ENCODE peak calls at places on chromosomes 4 and X, in nine cellular contexts. One of them, this sample, is unnamed.

GRCh38 chrX:21440911-21441310 is 66.7 kb downstream of the CNKSR2 start:
- DNase-seq in endodermal cell: no peak
- DNase-seq in NCI-H226: no peak
- DNase-seq in globus pallidus: no peak
- DNase-seq in activated naive CD4-positive, alpha-beta T cell treated with anti-CD3 and anti-CD28 coated beads for 36 hours: no peak
- DNase-seq in naive B cell: no peak
- DNase-seq in NCI-H1694: no peak
- DNase-seq in iPS-NIHi11: no peak
- DNase-seq in activated B cell treated with CpG ODN at 0.5 μM for 24 hours: no peak
- DNase-seq in this sample: no peak

GRCh38 chrX:111100191-111100590 is 4.2 kb downstream of the PAK3 start:
- DNase-seq in endodermal cell: peak
- DNase-seq in NCI-H226: no peak
- DNase-seq in globus pallidus: peak
- DNase-seq in activated naive CD4-positive, alpha-beta T cell treated with anti-CD3 and anti-CD28 coated beads for 36 hours: peak
- DNase-seq in naive B cell: no peak
- DNase-seq in NCI-H1694: peak
- DNase-seq in iPS-NIHi11: peak
- DNase-seq in activated B cell treated with CpG ODN at 0.5 μM for 24 hours: no peak
- DNase-seq in this sample: no peak

GRCh38 chr4:21512351-21512750 is 436.2 kb downstream of the KCNIP4 start:
- DNase-seq in endodermal cell: no peak
- DNase-seq in NCI-H226: no peak
- DNase-seq in globus pallidus: peak
- DNase-seq in activated naive CD4-positive, alpha-beta T cell treated with anti-CD3 and anti-CD28 coated beads for 36 hours: no peak
- DNase-seq in naive B cell: no peak
- DNase-seq in NCI-H1694: peak
- DNase-seq in iPS-NIHi11: peak
- DNase-seq in activated B cell treated with CpG ODN at 0.5 μM for 24 hours: no peak
- DNase-seq in this sample: no peak

GRCh38 chr4:123478859-123479345 is 82.3 kb downstream of the SPRY1 start:
- DNase-seq in endodermal cell: no peak
- DNase-seq in NCI-H226: no peak
- DNase-seq in globus pallidus: no peak
- DNase-seq in activated naive CD4-positive, alpha-beta T cell treated with anti-CD3 and anti-CD28 coated beads for 36 hours: no peak
- DNase-seq in naive B cell: no peak
- DNase-seq in NCI-H1694: no peak
- DNase-seq in iPS-NIHi11: peak
- DNase-seq in activated B cell treated with CpG ODN at 0.5 μM for 24 hours: no peak
- DNase-seq in this sample: no peak

GRCh38 chr4:7960790-7961655 is 21.4 kb upstream of the AFAP1 start:
- DNase-seq in endodermal cell: no peak
- DNase-seq in NCI-H226: peak
- DNase-seq in globus pallidus: no peak
- DNase-seq in activated naive CD4-positive, alpha-beta T cell treated with anti-CD3 and anti-CD28 coated beads for 36 hours: peak
- DNase-seq in naive B cell: no peak
- DNase-seq in NCI-H1694: peak
- DNase-seq in iPS-NIHi11: no peak
- DNase-seq in activated B cell treated with CpG ODN at 0.5 μM for 24 hours: no peak
- DNase-seq in this sample: no peak

GRCh38 chr4:184012937-184013336 is 107.8 kb downstream of the STOX2 start:
- DNase-seq in endodermal cell: no peak
- DNase-seq in NCI-H226: no peak
- DNase-seq in globus pallidus: no peak
- DNase-seq in activated naive CD4-positive, alpha-beta T cell treated with anti-CD3 and anti-CD28 coated beads for 36 hours: no peak
- DNase-seq in naive B cell: no peak
- DNase-seq in NCI-H1694: no peak
- DNase-seq in iPS-NIHi11: no peak
- DNase-seq in activated B cell treated with CpG ODN at 0.5 μM for 24 hours: no peak
- DNase-seq in this sample: no peak

GRCh38 chrX:125826080-125826479 is 340.0 kb downstream of the DCAF12L2 start:
- DNase-seq in endodermal cell: no peak
- DNase-seq in NCI-H226: no peak
- DNase-seq in globus pallidus: no peak
- DNase-seq in activated naive CD4-positive, alpha-beta T cell treated with anti-CD3 and anti-CD28 coated beads for 36 hours: no peak
- DNase-seq in naive B cell: no peak
- DNase-seq in NCI-H1694: no peak
- DNase-seq in iPS-NIHi11: no peak
- DNase-seq in activated B cell treated with CpG ODN at 0.5 μM for 24 hours: no peak
- DNase-seq in this sample: no peak

GRCh38 chrX:66046612-66047235 is 6.8 kb upstream of the VSIG4 start:
- DNase-seq in endodermal cell: no peak
- DNase-seq in NCI-H226: no peak
- DNase-seq in globus pallidus: no peak
- DNase-seq in activated naive CD4-positive, alpha-beta T cell treated with anti-CD3 and anti-CD28 coated beads for 36 hours: peak
- DNase-seq in naive B cell: peak
- DNase-seq in NCI-H1694: no peak
- DNase-seq in iPS-NIHi11: no peak
- DNase-seq in activated B cell treated with CpG ODN at 0.5 μM for 24 hours: no peak
- DNase-seq in this sample: no peak

GRCh38 chr4:39044947-39045734 is 12.9 kb upstream of the TMEM156 start:
- DNase-seq in endodermal cell: peak
- DNase-seq in NCI-H226: peak
- DNase-seq in globus pallidus: peak
- DNase-seq in activated naive CD4-positive, alpha-beta T cell treated with anti-CD3 and anti-CD28 coated beads for 36 hours: peak
- DNase-seq in naive B cell: peak
- DNase-seq in NCI-H1694: no peak
- DNase-seq in iPS-NIHi11: peak
- DNase-seq in activated B cell treated with CpG ODN at 0.5 μM for 24 hours: no peak
- DNase-seq in this sample: no peak

GRCh38 chr4:180967936-180968335 is 1275.3 kb upstream of the TENM3 start:
- DNase-seq in endodermal cell: no peak
- DNase-seq in NCI-H226: no peak
- DNase-seq in globus pallidus: no peak
- DNase-seq in activated naive CD4-positive, alpha-beta T cell treated with anti-CD3 and anti-CD28 coated beads for 36 hours: no peak
- DNase-seq in naive B cell: no peak
- DNase-seq in NCI-H1694: no peak
- DNase-seq in iPS-NIHi11: no peak
- DNase-seq in activated B cell treated with CpG ODN at 0.5 μM for 24 hours: no peak
- DNase-seq in this sample: no peak

GRCh38 chr4:129239088-129239487 is 143.1 kb downstream of the C4orf33 start:
- DNase-seq in endodermal cell: no peak
- DNase-seq in NCI-H226: no peak
- DNase-seq in globus pallidus: no peak
- DNase-seq in activated naive CD4-positive, alpha-beta T cell treated with anti-CD3 and anti-CD28 coated beads for 36 hours: no peak
- DNase-seq in naive B cell: no peak
- DNase-seq in NCI-H1694: no peak
- DNase-seq in iPS-NIHi11: no peak
- DNase-seq in activated B cell treated with CpG ODN at 0.5 μM for 24 hours: no peak
- DNase-seq in this sample: no peak

GRCh38 chrX:53082773-53083616 is 828 bp downstream of the TSPYL2 start:
- DNase-seq in endodermal cell: no peak
- DNase-seq in NCI-H226: no peak
- DNase-seq in globus pallidus: no peak
- DNase-seq in activated naive CD4-positive, alpha-beta T cell treated with anti-CD3 and anti-CD28 coated beads for 36 hours: no peak
- DNase-seq in naive B cell: no peak
- DNase-seq in NCI-H1694: no peak
- DNase-seq in iPS-NIHi11: no peak
- DNase-seq in activated B cell treated with CpG ODN at 0.5 μM for 24 hours: no peak
- DNase-seq in this sample: peak

GRCh38 chr4:158599150-158599549 is 72.5 kb downstream of the C4orf46 start:
- DNase-seq in endodermal cell: no peak
- DNase-seq in NCI-H226: no peak
- DNase-seq in globus pallidus: no peak
- DNase-seq in activated naive CD4-positive, alpha-beta T cell treated with anti-CD3 and anti-CD28 coated beads for 36 hours: no peak
- DNase-seq in naive B cell: no peak
- DNase-seq in NCI-H1694: no peak
- DNase-seq in iPS-NIHi11: no peak
- DNase-seq in activated B cell treated with CpG ODN at 0.5 μM for 24 hours: no peak
- DNase-seq in this sample: no peak

GRCh38 chrX:130108647-130109428 is 1.5 kb downstream of the ELF4 start:
- DNase-seq in endodermal cell: peak
- DNase-seq in NCI-H226: peak
- DNase-seq in globus pallidus: no peak
- DNase-seq in activated naive CD4-positive, alpha-beta T cell treated with anti-CD3 and anti-CD28 coated beads for 36 hours: peak
- DNase-seq in naive B cell: peak
- DNase-seq in NCI-H1694: no peak
- DNase-seq in iPS-NIHi11: no peak
- DNase-seq in activated B cell treated with CpG ODN at 0.5 μM for 24 hours: no peak
- DNase-seq in this sample: no peak

GRCh38 chr4:17326756-17327155 is 185.1 kb downstream of the QDPR start:
- DNase-seq in endodermal cell: no peak
- DNase-seq in NCI-H226: no peak
- DNase-seq in globus pallidus: no peak
- DNase-seq in activated naive CD4-positive, alpha-beta T cell treated with anti-CD3 and anti-CD28 coated beads for 36 hours: no peak
- DNase-seq in naive B cell: no peak
- DNase-seq in NCI-H1694: no peak
- DNase-seq in iPS-NIHi11: no peak
- DNase-seq in activated B cell treated with CpG ODN at 0.5 μM for 24 hours: no peak
- DNase-seq in this sample: no peak

GRCh38 chr4:130306566-130306965 is 1210.6 kb downstream of the C4orf33 start:
- DNase-seq in endodermal cell: peak
- DNase-seq in NCI-H226: no peak
- DNase-seq in globus pallidus: no peak
- DNase-seq in activated naive CD4-positive, alpha-beta T cell treated with anti-CD3 and anti-CD28 coated beads for 36 hours: no peak
- DNase-seq in naive B cell: no peak
- DNase-seq in NCI-H1694: no peak
- DNase-seq in iPS-NIHi11: peak
- DNase-seq in activated B cell treated with CpG ODN at 0.5 μM for 24 hours: no peak
- DNase-seq in this sample: no peak

GRCh38 chrX:118693843-118694242 is 33.6 kb upstream of the IL13RA1 start:
- DNase-seq in endodermal cell: no peak
- DNase-seq in NCI-H226: no peak
- DNase-seq in globus pallidus: no peak
- DNase-seq in activated naive CD4-positive, alpha-beta T cell treated with anti-CD3 and anti-CD28 coated beads for 36 hours: no peak
- DNase-seq in naive B cell: no peak
- DNase-seq in NCI-H1694: no peak
- DNase-seq in iPS-NIHi11: no peak
- DNase-seq in activated B cell treated with CpG ODN at 0.5 μM for 24 hours: no peak
- DNase-seq in this sample: no peak

GRCh38 chr4:89868999-89869589 is 25.6 kb upstream of the MMRN1 start:
- DNase-seq in endodermal cell: no peak
- DNase-seq in NCI-H226: no peak
- DNase-seq in globus pallidus: no peak
- DNase-seq in activated naive CD4-positive, alpha-beta T cell treated with anti-CD3 and anti-CD28 coated beads for 36 hours: no peak
- DNase-seq in naive B cell: no peak
- DNase-seq in NCI-H1694: no peak
- DNase-seq in iPS-NIHi11: no peak
- DNase-seq in activated B cell treated with CpG ODN at 0.5 μM for 24 hours: no peak
- DNase-seq in this sample: no peak

GRCh38 chrX:32448320-32448719 is 763.0 kb downstream of the DMD start:
- DNase-seq in endodermal cell: no peak
- DNase-seq in NCI-H226: no peak
- DNase-seq in globus pallidus: peak
- DNase-seq in activated naive CD4-positive, alpha-beta T cell treated with anti-CD3 and anti-CD28 coated beads for 36 hours: peak
- DNase-seq in naive B cell: peak
- DNase-seq in NCI-H1694: no peak
- DNase-seq in iPS-NIHi11: no peak
- DNase-seq in activated B cell treated with CpG ODN at 0.5 μM for 24 hours: no peak
- DNase-seq in this sample: no peak

GRCh38 chr4:71765837-71766236 is 18.0 kb downstream of the GC start:
- DNase-seq in endodermal cell: no peak
- DNase-seq in NCI-H226: no peak
- DNase-seq in globus pallidus: no peak
- DNase-seq in activated naive CD4-positive, alpha-beta T cell treated with anti-CD3 and anti-CD28 coated beads for 36 hours: no peak
- DNase-seq in naive B cell: no peak
- DNase-seq in NCI-H1694: no peak
- DNase-seq in iPS-NIHi11: no peak
- DNase-seq in activated B cell treated with CpG ODN at 0.5 μM for 24 hours: no peak
- DNase-seq in this sample: no peak

GRCh38 chrX:17375361-17375630 is 296 bp downstream of the NHS start:
- DNase-seq in endodermal cell: no peak
- DNase-seq in NCI-H226: no peak
- DNase-seq in globus pallidus: no peak
- DNase-seq in activated naive CD4-positive, alpha-beta T cell treated with anti-CD3 and anti-CD28 coated beads for 36 hours: no peak
- DNase-seq in naive B cell: no peak
- DNase-seq in NCI-H1694: no peak
- DNase-seq in iPS-NIHi11: no peak
- DNase-seq in activated B cell treated with CpG ODN at 0.5 μM for 24 hours: no peak
- DNase-seq in this sample: no peak

GRCh38 chr4:159682996-159683395 is 580.1 kb downstream of the RAPGEF2 start:
- DNase-seq in endodermal cell: no peak
- DNase-seq in NCI-H226: no peak
- DNase-seq in globus pallidus: no peak
- DNase-seq in activated naive CD4-positive, alpha-beta T cell treated with anti-CD3 and anti-CD28 coated beads for 36 hours: no peak
- DNase-seq in naive B cell: no peak
- DNase-seq in NCI-H1694: no peak
- DNase-seq in iPS-NIHi11: no peak
- DNase-seq in activated B cell treated with CpG ODN at 0.5 μM for 24 hours: no peak
- DNase-seq in this sample: no peak

GRCh38 chr4:2977116-2978097 is 14.0 kb downstream of the GRK4 start:
- DNase-seq in endodermal cell: no peak
- DNase-seq in NCI-H226: no peak
- DNase-seq in globus pallidus: peak
- DNase-seq in activated naive CD4-positive, alpha-beta T cell treated with anti-CD3 and anti-CD28 coated beads for 36 hours: no peak
- DNase-seq in naive B cell: no peak
- DNase-seq in NCI-H1694: peak
- DNase-seq in iPS-NIHi11: no peak
- DNase-seq in activated B cell treated with CpG ODN at 0.5 μM for 24 hours: no peak
- DNase-seq in this sample: no peak

GRCh38 chr4:168605411-168605810 is 108.6 kb downstream of the PALLD start:
- DNase-seq in endodermal cell: no peak
- DNase-seq in NCI-H226: peak
- DNase-seq in globus pallidus: no peak
- DNase-seq in activated naive CD4-positive, alpha-beta T cell treated with anti-CD3 and anti-CD28 coated beads for 36 hours: no peak
- DNase-seq in naive B cell: no peak
- DNase-seq in NCI-H1694: no peak
- DNase-seq in iPS-NIHi11: no peak
- DNase-seq in activated B cell treated with CpG ODN at 0.5 μM for 24 hours: no peak
- DNase-seq in this sample: no peak

GRCh38 chrX:78650906-78651437 is 8.2 kb downstream of the RTL3 start:
- DNase-seq in endodermal cell: no peak
- DNase-seq in NCI-H226: peak
- DNase-seq in globus pallidus: no peak
- DNase-seq in activated naive CD4-positive, alpha-beta T cell treated with anti-CD3 and anti-CD28 coated beads for 36 hours: no peak
- DNase-seq in naive B cell: no peak
- DNase-seq in NCI-H1694: no peak
- DNase-seq in iPS-NIHi11: no peak
- DNase-seq in activated B cell treated with CpG ODN at 0.5 μM for 24 hours: no peak
- DNase-seq in this sample: no peak

GRCh38 chr4:2261110-2261852 is 628 bp downstream of the MXD4 start:
- DNase-seq in endodermal cell: peak
- DNase-seq in NCI-H226: peak
- DNase-seq in globus pallidus: no peak
- DNase-seq in activated naive CD4-positive, alpha-beta T cell treated with anti-CD3 and anti-CD28 coated beads for 36 hours: peak
- DNase-seq in naive B cell: peak
- DNase-seq in NCI-H1694: no peak
- DNase-seq in iPS-NIHi11: peak
- DNase-seq in activated B cell treated with CpG ODN at 0.5 μM for 24 hours: peak
- DNase-seq in this sample: no peak

GRCh38 chr4:46975144-46975543 is 18.2 kb downstream of the GABRA4 start:
- DNase-seq in endodermal cell: no peak
- DNase-seq in NCI-H226: no peak
- DNase-seq in globus pallidus: no peak
- DNase-seq in activated naive CD4-positive, alpha-beta T cell treated with anti-CD3 and anti-CD28 coated beads for 36 hours: no peak
- DNase-seq in naive B cell: no peak
- DNase-seq in NCI-H1694: no peak
- DNase-seq in iPS-NIHi11: no peak
- DNase-seq in activated B cell treated with CpG ODN at 0.5 μM for 24 hours: no peak
- DNase-seq in this sample: no peak

GRCh38 chr4:143381171-143382118 is 44.8 kb downstream of the GAB1 start:
- DNase-seq in endodermal cell: no peak
- DNase-seq in NCI-H226: no peak
- DNase-seq in globus pallidus: peak
- DNase-seq in activated naive CD4-positive, alpha-beta T cell treated with anti-CD3 and anti-CD28 coated beads for 36 hours: no peak
- DNase-seq in naive B cell: no peak
- DNase-seq in NCI-H1694: no peak
- DNase-seq in iPS-NIHi11: no peak
- DNase-seq in activated B cell treated with CpG ODN at 0.5 μM for 24 hours: no peak
- DNase-seq in this sample: no peak

GRCh38 chrX:154411981-154412340 is 622 bp downstream of the TAFAZZIN start:
- DNase-seq in endodermal cell: peak
- DNase-seq in NCI-H226: peak
- DNase-seq in globus pallidus: no peak
- DNase-seq in activated naive CD4-positive, alpha-beta T cell treated with anti-CD3 and anti-CD28 coated beads for 36 hours: peak
- DNase-seq in naive B cell: peak
- DNase-seq in NCI-H1694: peak
- DNase-seq in iPS-NIHi11: peak
- DNase-seq in activated B cell treated with CpG ODN at 0.5 μM for 24 hours: peak
- DNase-seq in this sample: no peak

GRCh38 chr4:4818440-4819212 is 40.8 kb upstream of the MSX1 start:
- DNase-seq in endodermal cell: no peak
- DNase-seq in NCI-H226: no peak
- DNase-seq in globus pallidus: no peak
- DNase-seq in activated naive CD4-positive, alpha-beta T cell treated with anti-CD3 and anti-CD28 coated beads for 36 hours: no peak
- DNase-seq in naive B cell: no peak
- DNase-seq in NCI-H1694: no peak
- DNase-seq in iPS-NIHi11: peak
- DNase-seq in activated B cell treated with CpG ODN at 0.5 μM for 24 hours: no peak
- DNase-seq in this sample: no peak

GRCh38 chr4:188971125-188971524 is 831.9 kb downstream of the TRIML1 start:
- DNase-seq in endodermal cell: no peak
- DNase-seq in NCI-H226: no peak
- DNase-seq in globus pallidus: no peak
- DNase-seq in activated naive CD4-positive, alpha-beta T cell treated with anti-CD3 and anti-CD28 coated beads for 36 hours: no peak
- DNase-seq in naive B cell: no peak
- DNase-seq in NCI-H1694: no peak
- DNase-seq in iPS-NIHi11: peak
- DNase-seq in activated B cell treated with CpG ODN at 0.5 μM for 24 hours: no peak
- DNase-seq in this sample: no peak